ENCODE peak calls at places on chromosomes 4 and X, in seven cellular contexts. E is lower lobe of right lung; Z is right cardiac atrium; S is stimulated activated CD4-positive, alpha-beta T cell treated with anti-CD3 and anti-CD28 coated beads, Interleukin-1b, Interleukin-23, amount 100 ng/mL, for 24 hours; P is AML-193; L is NAMALWA; K is NCI-H1436 treated with DMSO at 0.1 percent for 48 hours. W is an unnamed sample.
A peak's percentile ranks its signal among the peaks of the same experiment; 100 is the strongest.

GRCh38 chrX:153944140-153944799 is at the start of gene RENBP:
- DNase-seq in S (no peak), Z (peak; percentile 82), L (peak; percentile 27), E (peak; percentile 83), P (no peak), K (peak; percentile 2), W (no peak)

GRCh38 chrX:38656350-38656915 is 95.1 kb downstream of the TSPAN7 start:
- DNase-seq in P (no peak), L (no peak), K (no peak), Z (no peak), E (no peak), S (no peak), W (no peak)

GRCh38 chr4:180767330-180767729 is 1475.9 kb upstream of the TENM3 start:
- DNase-seq in E (no peak), K (no peak), P (no peak), S (no peak), Z (no peak), L (no peak), W (no peak)

GRCh38 chr4:111066001-111066400 is 443.1 kb upstream of the PITX2 start:
- DNase-seq in P (no peak), K (no peak), E (no peak), S (no peak), Z (no peak), L (no peak), W (no peak)

GRCh38 chrX:42740456-42740855 is 37.5 kb downstream of the PPP1R2C start:
- DNase-seq in K (no peak), E (no peak), L (no peak), Z (no peak), S (no peak), P (no peak), W (no peak)

GRCh38 chrX:131237363-131237762 is 51.7 kb downstream of the IGSF1 start:
- DNase-seq in Z (no peak), P (no peak), S (no peak), K (no peak), E (no peak), L (no peak), W (no peak)

GRCh38 chrX:25015486-25016360 is at the start of gene ARX:
- DNase-seq in S (no peak), P (no peak), L (peak; percentile 65), K (no peak), Z (peak; percentile 69), E (no peak), W (peak; percentile 67)

GRCh38 chrX:143634701-143635442 is 1.0 kb downstream of the SLITRK4 start:
- DNase-seq in S (no peak), K (no peak), Z (peak; percentile 51), L (no peak), E (peak; percentile 34), P (no peak), W (no peak)

GRCh38 chr4:168039593-168039992 is 52.7 kb upstream of the ANXA10 start:
- DNase-seq in P (no peak), K (no peak), Z (no peak), S (no peak), L (no peak), E (no peak), W (no peak)

GRCh38 chrX:33817266-33817665 is 314.8 kb downstream of the FAM47A start:
- DNase-seq in E (no peak), K (no peak), P (no peak), L (no peak), S (no peak), Z (no peak), W (no peak)

GRCh38 chr4:129043523-129043922 is 49.8 kb downstream of the SCLT1 start:
- DNase-seq in P (peak; percentile 49), E (no peak), S (no peak), K (no peak), Z (no peak), L (peak; percentile 11), W (peak; percentile 23)

GRCh38 chr4:41644288-41644914 is 104.1 kb downstream of the PHOX2B start:
- DNase-seq in L (no peak), E (peak; percentile 78), S (no peak), Z (peak; percentile 90), P (no peak), K (no peak), W (no peak)

GRCh38 chr4:113077611-113078010 is 28.2 kb downstream of the ANK2 start:
- DNase-seq in L (no peak), K (no peak), Z (no peak), E (no peak), P (no peak), S (no peak), W (no peak)

GRCh38 chr4:155478336-155478825 is 101.6 kb upstream of the MAP9 start:
- DNase-seq in Z (no peak), L (no peak), K (no peak), P (no peak), E (no peak), S (no peak), W (no peak)

GRCh38 chrX:119008122-119008744 is 33.8 kb downstream of the LONRF3 start:
- DNase-seq in E (no peak), L (peak; percentile 55), Z (peak; percentile 44), K (no peak), S (peak; percentile 12), P (peak; percentile 21), W (peak; percentile 29)

GRCh38 chrX:6861456-6861855 is 286.1 kb upstream of the STS start:
- DNase-seq in Z (no peak), L (no peak), K (no peak), P (no peak), E (no peak), S (no peak), W (no peak)

GRCh38 chr4:5749568-5749967 is 38.6 kb downstream of the EVC start:
- DNase-seq in E (no peak), Z (no peak), K (no peak), S (no peak), P (no peak), L (no peak), W (no peak)

GRCh38 chrX:83916525-83916924 is 55.6 kb downstream of the CYLC1 start:
- DNase-seq in P (peak; percentile 13), E (no peak), L (peak; percentile 38), K (no peak), S (no peak), Z (no peak), W (peak; percentile 27)

GRCh38 chrX:113399501-113400192 is 559.0 kb upstream of the AMOT start:
- DNase-seq in L (no peak), E (no peak), Z (no peak), S (no peak), K (no peak), P (no peak), W (no peak)

GRCh38 chr4:62232755-62233280 is 1032.7 kb downstream of the ADGRL3 start:
- DNase-seq in Z (peak; percentile 38), L (no peak), K (no peak), E (no peak), S (no peak), P (no peak), W (no peak)

GRCh38 chr4:98706200-98706813 is 47.9 kb upstream of the TSPAN5 start:
- DNase-seq in K (no peak), P (no peak), E (no peak), Z (no peak), S (no peak), L (no peak), W (peak; percentile 2)

GRCh38 chrX:81316163-81316562 is 114.3 kb downstream of the SH3BGRL start:
- DNase-seq in E (no peak), S (no peak), K (no peak), P (no peak), Z (no peak), L (no peak), W (no peak)

GRCh38 chrX:47030339-47030738 is 47.9 kb upstream of the RGN start:
- DNase-seq in K (peak; percentile 0), Z (no peak), E (no peak), L (peak; percentile 77), P (peak; percentile 45), S (no peak), W (peak; percentile 67)

GRCh38 chr4:107757860-107758476 is 37.9 kb upstream of the PAPSS1 start:
- DNase-seq in L (peak; percentile 51), S (no peak), P (peak; percentile 57), E (no peak), Z (no peak), K (no peak), W (peak; percentile 29)

GRCh38 chr4:76458297-76458696 is 23.3 kb downstream of the SHROOM3 start:
- DNase-seq in E (no peak), S (no peak), Z (no peak), K (no peak), L (no peak), P (no peak), W (no peak)

GRCh38 chrX:123093792-123094191 is 90.3 kb upstream of the GRIA3 start:
- DNase-seq in K (no peak), E (no peak), L (no peak), P (no peak), S (no peak), Z (no peak), W (no peak)

W was measured in NB4.